ENCODE peak calls at places on chromosome 14, in seven cellular contexts. U is A549, K is fibroblast of lung, Y is mucosa of descending colon, X is WTC11, B is astrocyte of the cerebellum, Z is bronchial epithelial cell. Q is an unnamed sample.

GRCh38 chr14:100221419-100222218 is 17.3 kb upstream of the YY1 start:
- DNase-seq in K (peak), X (peak), Z (peak), U (no peak), B (peak), Y (peak), Q (no peak)

GRCh38 chr14:27427796-27428195 is 830.0 kb upstream of the NOVA1 start:
- DNase-seq in Z (peak), X (no peak), B (no peak), Y (no peak), U (peak), K (peak), Q (no peak)

GRCh38 chr14:52901357-52901980 is 49.4 kb downstream of the FERMT2 start:
- DNase-seq in U (no peak), B (no peak), Z (no peak), Y (no peak), K (no peak), X (no peak), Q (no peak)

GRCh38 chr14:55240526-55241178 is 30.6 kb upstream of the FBXO34 start:
- DNase-seq in B (no peak), U (no peak), X (peak), Z (no peak), Y (no peak), K (peak), Q (no peak)

GRCh38 chr14:95895720-95896119 is 19.1 kb downstream of the TUNAR start:
- DNase-seq in K (no peak), Z (no peak), B (no peak), Y (peak), U (peak), X (peak), Q (no peak)

GRCh38 chr14:99643343-99643742 is 1.6 kb upstream of the HHIPL1 start:
- DNase-seq in U (no peak), Z (no peak), B (no peak), K (no peak), X (no peak), Y (no peak), Q (no peak)

GRCh38 chr14:67004521-67004920 is 184.7 kb upstream of the GARIN2 start:
- DNase-seq in B (no peak), X (no peak), Z (no peak), U (no peak), Y (no peak), K (peak), Q (no peak)

GRCh38 chr14:100358396-100358795 is 35.3 kb downstream of the SLC25A47 start:
- DNase-seq in B (no peak), Z (no peak), U (no peak), Y (no peak), K (no peak), X (no peak), Q (no peak)

GRCh38 chr14:61753631-61754030 is 8.6 kb upstream of the SNAPC1 start:
- DNase-seq in K (no peak), X (no peak), B (no peak), Z (no peak), U (no peak), Y (no peak), Q (no peak)

GRCh38 chr14:100692859-100693558 is 33.7 kb upstream of the DLK1 start:
- DNase-seq in Y (no peak), Z (peak), X (no peak), K (peak), B (peak), U (peak), Q (no peak)

GRCh38 chr14:68749487-68750475 is 43.1 kb downstream of the ZFP36L1 start:
- DNase-seq in Y (no peak), Z (peak), K (peak), B (no peak), U (no peak), X (no peak), Q (no peak)

GRCh38 chr14:67533754-67534085 is 630 bp downstream of the PLEKHH1 start:
- DNase-seq in U (no peak), X (no peak), B (no peak), Z (no peak), Y (peak), K (no peak), Q (no peak)

GRCh38 chr14:101216725-101217463 is 313.4 kb upstream of the RTL1 start:
- DNase-seq in Z (no peak), B (no peak), X (no peak), K (no peak), Y (no peak), U (no peak), Q (peak)

GRCh38 chr14:32608880-32609279 is 279.8 kb downstream of the AKAP6 start:
- DNase-seq in Z (peak), K (peak), X (no peak), U (no peak), B (peak), Y (no peak), Q (no peak)

DNA sequence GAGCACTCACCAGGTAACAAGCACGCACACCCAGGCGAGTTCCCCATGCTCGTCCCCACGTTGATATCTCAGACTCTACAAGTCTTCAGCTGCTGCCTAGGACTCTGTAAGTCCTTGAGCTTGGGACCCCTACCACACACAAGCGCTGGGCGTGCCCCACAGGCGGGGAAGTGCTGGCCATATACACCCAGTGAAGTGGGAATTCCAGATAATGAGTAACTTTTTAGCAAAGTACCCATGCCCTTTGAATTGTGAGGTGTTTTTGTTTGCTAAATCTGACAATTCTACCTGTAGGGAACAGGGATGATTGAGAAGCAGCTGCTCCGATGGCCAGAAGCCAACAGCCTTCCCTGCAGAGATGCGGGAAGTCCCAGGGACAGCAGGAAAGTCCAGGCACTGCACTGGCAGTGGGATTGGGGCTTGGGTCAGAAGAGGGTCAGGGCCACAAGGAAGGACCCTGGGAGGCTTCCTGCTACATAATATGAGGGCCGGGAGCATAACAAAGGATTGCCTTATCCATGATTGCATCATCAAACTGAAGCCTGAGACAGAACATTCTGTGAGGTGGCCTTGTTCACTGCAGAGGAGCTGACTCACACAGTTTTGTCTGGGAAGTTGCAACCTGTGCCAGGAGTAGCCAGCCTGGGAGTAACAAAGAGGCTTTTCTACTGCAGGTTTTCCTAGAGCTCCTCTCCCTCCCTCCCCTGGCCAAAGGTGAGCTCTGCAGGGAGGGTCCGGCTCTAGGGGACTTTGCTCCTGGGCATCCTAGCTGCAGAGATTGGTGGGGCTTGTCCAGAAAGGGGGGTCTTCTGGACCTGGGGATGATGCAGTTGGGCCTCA is 13.2 kb upstream of the SERPINA3 start:
- DNase-seq in B (peak), K (peak), Y (peak), Z (peak), U (peak), X (no peak), Q (no peak)
- TF ChIP-seq CTCF in B (peak), K (no peak), Y (no peak), Z (no peak), U (peak), X (no peak), Q (peak)

DNA sequence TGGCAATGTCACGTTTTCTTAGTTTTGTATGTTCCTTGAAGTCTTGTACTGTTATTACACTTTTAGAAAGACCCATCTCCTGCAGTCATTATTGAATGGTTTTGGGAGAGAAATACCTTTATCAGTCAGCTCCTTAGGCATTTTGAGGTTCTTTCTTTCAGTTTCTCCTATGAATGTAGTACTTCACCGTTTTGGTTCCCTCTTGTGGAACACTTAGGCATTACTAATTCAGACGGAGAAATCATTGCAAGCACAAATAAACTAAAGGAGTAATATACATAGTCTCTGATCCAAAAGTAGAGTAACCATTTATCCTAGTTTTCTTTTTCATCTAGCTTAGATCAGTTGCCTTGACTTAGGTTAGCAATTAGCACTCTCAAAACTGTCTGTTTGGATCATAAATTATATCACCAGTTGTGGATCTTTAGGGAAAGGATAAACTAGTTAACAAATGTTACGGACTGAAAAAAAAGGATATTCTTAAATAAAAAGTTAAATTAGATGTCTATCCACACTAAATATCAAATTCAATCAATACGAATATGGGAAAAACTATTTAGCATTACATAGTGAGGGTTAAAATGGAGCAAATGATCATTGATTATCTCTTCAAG is 1538.3 kb upstream of the SEL1L start:
- DNase-seq in Z (peak), U (no peak), Y (no peak), K (no peak), B (no peak), X (no peak), Q (no peak)
- TF ChIP-seq CTCF in Z (peak), U (no peak), Y (no peak), K (no peak), B (no peak), X (peak), Q (peak)

DNA sequence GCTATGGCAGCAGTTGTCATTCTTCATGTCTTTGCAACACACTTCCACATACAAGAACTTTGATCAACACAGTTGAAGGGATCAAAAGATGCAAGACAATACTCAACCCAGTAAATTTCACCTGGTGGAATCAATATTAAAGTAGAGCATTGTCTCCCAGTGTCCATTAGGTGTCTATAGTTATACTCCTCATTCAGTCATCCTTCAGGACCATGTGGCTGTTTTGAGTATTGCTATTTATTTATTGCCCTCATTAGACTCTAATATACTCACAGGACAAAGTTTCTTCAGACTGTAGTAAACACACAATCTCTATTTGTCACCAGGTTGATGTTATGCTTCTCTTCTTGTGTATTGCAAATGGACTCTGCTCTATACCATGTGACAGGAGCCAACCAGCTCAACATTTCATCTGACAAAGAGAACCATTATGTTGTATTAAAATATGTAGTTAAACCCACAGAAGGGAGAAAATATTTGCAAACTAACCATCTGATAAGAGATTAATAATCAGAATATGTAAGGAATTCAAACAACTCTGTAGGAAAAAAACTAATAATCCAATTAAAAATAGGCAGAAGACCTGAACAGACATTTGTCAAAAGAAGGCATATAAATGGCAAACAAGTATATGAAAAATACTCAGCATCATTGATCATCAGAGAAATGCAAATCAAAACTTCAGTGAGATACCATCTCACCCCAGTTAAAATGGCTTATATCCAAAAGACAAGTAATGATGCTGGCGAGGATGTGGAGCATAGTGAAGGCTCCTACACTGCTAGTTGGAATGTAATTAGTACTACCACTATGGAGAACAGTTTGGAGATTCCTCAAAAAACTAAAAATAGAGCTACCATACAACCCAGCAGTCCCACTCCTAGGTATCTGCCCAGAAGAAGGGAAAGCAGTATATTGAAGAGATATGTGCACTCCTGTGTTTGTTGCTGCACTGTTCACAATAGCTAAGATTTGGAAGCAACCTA is 146.3 kb downstream of the TGFB3 start:
- DNase-seq in X (no peak), U (no peak), K (peak), Y (no peak), B (no peak), Z (no peak), Q (no peak)
- TF ChIP-seq CTCF in X (no peak), U (no peak), K (no peak), Y (no peak), B (no peak), Z (no peak), Q (no peak)

GRCh38 chr14:102925646-102926045 is 3.2 kb downstream of the AMN start:
- DNase-seq in Y (no peak), K (no peak), U (no peak), X (no peak), B (no peak), Z (no peak), Q (no peak)

GRCh38 chr14:102926104-102926503 is 3.6 kb downstream of the AMN start:
- DNase-seq in Y (no peak), Z (no peak), K (no peak), U (no peak), B (no peak), X (no peak), Q (no peak)

GRCh38 chr14:102923201-102923919 is 897 bp downstream of the AMN start:
- DNase-seq in Y (peak), K (no peak), X (no peak), U (no peak), Z (no peak), B (no peak), Q (no peak)

GRCh38 chr14:102923920-102924486 is 1.5 kb downstream of the AMN start:
- DNase-seq in Z (no peak), B (no peak), X (no peak), U (no peak), Y (peak), K (no peak), Q (no peak)

GRCh38 chr14:102924632-102925588 is 2.4 kb downstream of the AMN start:
- DNase-seq in Y (no peak), X (no peak), Z (no peak), B (no peak), U (no peak), K (no peak), Q (no peak)
- TF ChIP-seq CTCF in Y (no peak), X (no peak), Z (no peak), B (peak), U (no peak), K (no peak), Q (peak)

GRCh38 chr14:49173765-49174373 is 412.3 kb downstream of the RPS29 start:
- DNase-seq in B (peak), K (peak), X (peak), U (peak), Z (peak), Y (peak), Q (no peak)
- TF ChIP-seq CTCF in B (peak), K (peak), X (peak), U (peak), Z (peak), Y (no peak), Q (peak)

GRCh38 chr14:48536318-48536717 is 860.9 kb upstream of the MDGA2 start:
- DNase-seq in U (no peak), Z (no peak), X (peak), Y (no peak), B (no peak), K (no peak), Q (no peak)
- TF ChIP-seq CTCF in U (no peak), Z (no peak), X (no peak), Y (no peak), B (no peak), K (no peak), Q (no peak)

GRCh38 chr14:58772814-58773620 is 135.3 kb downstream of the DACT1 start:
- DNase-seq in Z (no peak), Y (no peak), B (no peak), K (peak), X (no peak), U (no peak), Q (no peak)
- TF ChIP-seq CTCF in Z (no peak), Y (no peak), B (no peak), K (no peak), X (no peak), U (no peak), Q (no peak)

GRCh38 chr14:72946491-72946890 is 20.2 kb downstream of the DCAF4 start:
- DNase-seq in U (no peak), B (no peak), X (no peak), K (peak), Y (no peak), Z (peak), Q (no peak)

GRCh38 chr14:72947366-72948160 is 21.3 kb downstream of the DCAF4 start:
- DNase-seq in Y (no peak), U (no peak), B (no peak), X (no peak), K (peak), Z (peak), Q (no peak)

GRCh38 chr14:72952171-72952570 is 25.9 kb downstream of the DCAF4 start:
- DNase-seq in U (no peak), K (no peak), X (no peak), Y (no peak), Z (no peak), B (no peak), Q (no peak)

GRCh38 chr14:72945628-72946027 is 19.4 kb downstream of the DCAF4 start:
- DNase-seq in U (no peak), B (no peak), X (no peak), K (no peak), Z (no peak), Y (no peak), Q (no peak)

DNA sequence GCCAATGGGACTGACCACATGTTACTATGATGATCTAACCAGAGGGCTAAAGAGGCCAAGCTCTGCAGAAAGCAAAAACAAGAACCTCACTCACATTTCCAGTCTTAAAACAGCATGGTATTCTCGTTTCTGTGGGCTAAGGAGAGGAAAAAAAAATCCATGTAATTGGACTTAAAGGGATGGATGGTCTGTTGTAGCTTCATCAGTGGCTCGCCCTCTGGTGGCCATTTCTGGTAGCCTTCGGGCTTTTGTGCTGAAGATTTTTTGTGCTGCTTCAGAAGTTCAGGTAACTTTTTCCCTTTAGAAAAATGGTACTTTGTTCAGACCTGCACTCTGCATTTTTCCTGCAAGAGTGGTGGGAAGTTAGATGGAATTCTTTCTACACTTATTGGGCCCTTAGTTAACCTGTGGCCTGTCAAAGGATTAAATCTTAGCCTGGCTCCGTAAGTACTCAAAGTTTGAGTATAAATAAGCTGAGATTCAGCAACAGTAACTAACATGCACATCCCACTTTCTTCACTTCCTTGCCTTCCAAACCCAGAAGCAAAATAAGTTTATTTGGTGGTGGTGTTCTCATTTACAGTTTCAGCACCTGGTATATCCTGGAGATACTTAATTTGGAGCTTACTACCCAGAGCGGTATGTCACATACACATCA is 22.3 kb downstream of the DCAF4 start:
- DNase-seq in B (peak), U (peak), Y (peak), X (peak), K (peak), Z (peak), Q (no peak)
- TF ChIP-seq CTCF in B (peak), U (peak), Y (peak), X (peak), K (peak), Z (peak), Q (peak)

GRCh38 chr14:64628940-64629403 is 75.3 kb upstream of the PLEKHG3 start:
- DNase-seq in B (peak), K (peak), X (no peak), Z (peak), U (peak), Y (no peak), Q (no peak)
- TF ChIP-seq CTCF in B (no peak), K (no peak), X (no peak), Z (no peak), U (no peak), Y (no peak), Q (no peak)